ENCODE peak calls at places on chromosomes 7 and 10, in five cellular contexts. X is thoracic aorta; T is adipocyte; H is suprapubic skin; B is CD4-positive, CD25-positive, alpha-beta regulatory T cell. U is an unnamed sample. For H3K9me3, the result is how much of the 10 kb centered on the place peaks cover.

GRCh38 chr10:84837877-84838276 is 509.5 kb downstream of the CCSER2 start:
- DNase-seq in X (no peak), T (no peak), H (no peak), B (no peak), U (no peak)

GRCh38 chr10:118721005-118721876 is 33.5 kb downstream of the CACUL1 start:
- DNase-seq in X (peak), T (peak), H (no peak), B (peak), U (no peak)

GRCh38 chr10:117555017-117555416 is 12.5 kb downstream of the EMX2 start:
- DNase-seq in X (no peak), T (no peak), H (no peak), B (no peak), U (no peak)

GRCh38 chr7:127973797-127974196 is 57.4 kb downstream of the LRRC4 start:
- DNase-seq in X (no peak), T (no peak), H (no peak), B (no peak), U (no peak)

GRCh38 chr10:27865221-27865635 is 119.6 kb upstream of the MKX start:
- DNase-seq in X (no peak), T (peak), H (no peak), B (no peak), U (no peak)

GRCh38 chr10:13993169-13993568 is 337.6 kb downstream of the FRMD4A start:
- DNase-seq in X (no peak), T (peak), H (no peak), B (no peak), U (no peak)

GRCh38 chr10:95233377-95234034 is 39.5 kb downstream of the ACSM6 start:
- DNase-seq in X (no peak), T (no peak), H (no peak), B (no peak), U (no peak)

GRCh38 chr7:106056513-106057203 is 55.5 kb downstream of the SYPL1 start:
- DNase-seq in X (no peak), T (peak), H (no peak), B (peak), U (peak)

GRCh38 chr10:6202098-6202683 is 541 bp upstream of the PFKFB3 start:
- DNase-seq in X (no peak), T (no peak), H (no peak), B (no peak), U (no peak)

GRCh38 chr10:76436367-76436766 is 1004.9 kb downstream of the LRMDA start:
- DNase-seq in X (no peak), T (no peak), H (no peak), B (no peak), U (no peak)

GRCh38 chr10:80539421-80539999 is 1.8 kb downstream of the SH2D4B start:
- DNase-seq in X (no peak), T (no peak), H (no peak), B (no peak), U (no peak)

GRCh38 chr10:59332581-59332980 is 29.8 kb downstream of the FAM13C start:
- DNase-seq in X (no peak), T (no peak), H (no peak), B (no peak), U (no peak)

GRCh38 chr7:10412426-10413019 is 561.1 kb upstream of the PHF14 start:
- DNase-seq in X (no peak), T (peak), H (no peak), B (no peak), U (no peak)

GRCh38 chr10:35225204-35225603 is 98.6 kb downstream of the CREM start:
- DNase-seq in X (no peak), T (no peak), H (no peak), B (no peak), U (no peak)

GRCh38 chr7:5677538-5678294 is 103.7 kb downstream of the RNF216 start:
- DNase-seq in X (no peak), T (peak), H (peak), B (no peak), U (peak)

GRCh38 chr10:5526691-5527331 is 2.0 kb downstream of the CALML3 start:
- DNase-seq in X (no peak), T (no peak), H (peak), B (no peak), U (no peak)

GRCh38 chr7:125636320-125636962 is 706.8 kb upstream of the POT1 start:
- DNase-seq in X (no peak), T (no peak), H (no peak), B (no peak), U (no peak)

GRCh38 chr10:104080762-104081161 is 4.9 kb downstream of the COL17A1 start:
- DNase-seq in X (no peak), T (no peak), H (no peak), B (no peak), U (no peak)

GRCh38 chr10:102514487-102515311 is 10.9 kb downstream of the SUFU start:
- DNase-seq in X (no peak), T (no peak), H (no peak), B (no peak), U (no peak)

GRCh38 chr10:3652886-3653285 is 132.1 kb downstream of the KLF6 start:
- DNase-seq in X (no peak), T (no peak), H (no peak), B (no peak), U (no peak)

GRCh38 chr7:121032645-121033460 is 44.3 kb downstream of the CPED1 start:
- DNase-seq in X (no peak), T (no peak), H (no peak), B (no peak), U (no peak)

GRCh38 chr10:91298224-91298862 is 77.9 kb downstream of the PCGF5 start:
- DNase-seq in X (peak), T (peak), H (peak), B (peak), U (peak)

GRCh38 chr7:105389090-105389650 is 449 bp upstream of the SRPK2 start:
- DNase-seq in X (no peak), T (peak), H (peak), B (no peak), U (peak)

GRCh38 chr10:75497997-75498797 is 66.8 kb downstream of the LRMDA start:
- DNase-seq in X (no peak), T (no peak), H (peak), B (no peak), U (no peak)

GRCh38 chr10:14574885-14575284 is 199.8 kb downstream of the FAM107B start:
- DNase-seq in X (no peak), T (no peak), H (no peak), B (no peak), U (no peak)

GRCh38 chr7:41085244-41085643 is 617.6 kb downstream of the INHBA start:
- DNase-seq in X (no peak), T (no peak), H (no peak), B (no peak), U (no peak)

GRCh38 chr7:37380831-37381230 is 67.8 kb downstream of the ELMO1 start:
- DNase-seq in X (no peak), T (no peak), H (no peak), B (no peak), U (no peak)

GRCh38 chr7:37382546-37383088 is 66.0 kb downstream of the ELMO1 start:
- DNase-seq in X (no peak), T (no peak), H (no peak), B (no peak), U (no peak)

GRCh38 chr7:37376386-37376785 is 72.3 kb downstream of the ELMO1 start:
- DNase-seq in X (no peak), T (no peak), H (no peak), B (no peak), U (no peak)

GRCh38 chr7:37377231-37377630 is 71.4 kb downstream of the ELMO1 start:
- DNase-seq in X (no peak), T (no peak), H (no peak), B (no peak), U (no peak)

GRCh38 chr7:37379546-37379945 is 69.1 kb downstream of the ELMO1 start:
- DNase-seq in X (no peak), T (no peak), H (no peak), B (no peak), U (no peak)
- H3K9me3 ChIP-seq in X (under half), T (under half), H (under half), B (under half), U (under half)

GRCh38 chr10:42380926-42381547 is 257.3 kb downstream of the ZNF33B start:
- DNase-seq in X (no peak), T (no peak), H (no peak), B (no peak), U (no peak)
- H3K9me3 ChIP-seq in X (under half), T (under half), H (under half), B (under half), U (under half)

GRCh38 chr10:22243321-22243720 is 25.5 kb upstream of the EBLN1 start:
- DNase-seq in X (no peak), T (no peak), H (no peak), B (no peak), U (no peak)
- H3K9me3 ChIP-seq in X (under half), T (under half), H (under half), B (under half), U (under half)

DNA sequence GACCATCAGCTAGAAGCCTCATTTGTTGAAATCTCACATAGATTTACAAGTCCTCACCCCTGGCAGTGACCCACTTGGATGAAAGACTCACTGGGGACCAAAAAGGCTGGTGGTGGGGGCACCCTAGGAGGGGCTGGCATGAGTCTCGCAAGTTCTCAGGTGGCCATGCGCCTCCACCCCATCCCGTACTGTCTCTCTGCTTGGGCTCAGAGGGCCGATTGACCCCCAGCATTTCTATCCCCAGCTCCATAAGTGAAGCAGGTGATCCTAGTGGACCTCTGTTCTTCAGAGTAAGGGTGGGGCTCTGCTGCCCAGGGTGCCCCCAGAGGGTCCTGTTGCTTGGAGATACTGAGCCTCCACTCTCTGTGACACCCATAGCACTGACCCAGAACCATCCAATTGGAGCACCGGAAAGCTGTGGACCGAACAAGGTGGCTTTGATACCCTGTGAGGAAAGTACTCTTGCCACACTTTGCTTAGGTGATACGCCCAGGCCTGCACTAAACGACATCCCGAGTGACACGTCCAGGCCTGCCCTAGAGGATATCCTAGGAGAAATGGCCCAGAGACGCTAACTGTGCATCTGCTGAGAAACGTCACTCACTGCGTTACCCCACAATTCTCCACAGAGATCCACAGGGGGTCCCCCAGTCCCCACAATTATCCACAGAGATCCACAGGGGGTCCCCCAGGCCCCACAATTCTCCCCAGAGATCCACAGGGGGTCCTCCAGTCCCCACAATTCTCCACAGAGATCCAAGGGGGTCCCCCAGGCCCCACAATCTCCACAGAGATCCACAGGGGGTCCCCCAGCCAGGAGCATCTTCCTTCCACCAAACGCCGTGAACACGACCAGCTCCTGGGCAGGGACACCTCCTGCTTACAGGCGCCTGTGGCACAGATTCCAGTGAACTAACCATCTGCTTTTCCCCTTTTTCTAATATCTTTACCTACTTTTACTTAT is 262.9 kb downstream of the PTPRN2 start:
- DNase-seq in X (no peak), T (no peak), H (no peak), B (no peak), U (no peak)
- H3K9me3 ChIP-seq in X (under half), T (under half), H (under half), B (under half), U (under half)

GRCh38 chr7:64621656-64622055 is 44.3 kb upstream of the ZNF107 start:
- DNase-seq in X (no peak), T (no peak), H (no peak), B (no peak), U (no peak)
- H3K9me3 ChIP-seq in X (under half), T (under half), H (under half), B (under half), U (under half)

DNA sequence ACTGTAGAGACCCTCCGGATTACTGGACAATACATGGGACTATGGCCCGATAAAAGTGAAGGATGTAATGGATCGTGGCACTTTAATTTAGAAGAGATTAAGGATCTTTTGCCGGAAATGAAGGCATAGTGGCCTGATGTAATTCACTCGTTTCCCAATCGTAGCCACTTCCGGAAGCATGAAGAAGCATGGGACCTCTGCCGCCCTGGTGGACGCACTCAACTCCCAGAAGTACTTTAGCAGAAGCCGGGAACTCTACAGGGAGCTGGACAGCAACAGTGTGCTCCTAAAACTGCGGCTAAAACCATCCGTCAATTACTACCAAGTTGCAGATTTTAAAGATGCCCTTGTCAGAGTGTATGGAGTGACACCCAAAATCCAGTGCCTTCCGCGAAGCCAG is 59.6 kb upstream of the NUPR2 start:
- DNase-seq in X (no peak), T (no peak), H (no peak), B (no peak), U (no peak)
- H3K9me3 ChIP-seq in X (under half), T (under half), H (under half), B (under half), U (under half)

GRCh38 chr7:157885140-157885539 is 548.3 kb downstream of the DNAJB6 start:
- DNase-seq in X (no peak), T (no peak), H (no peak), B (no peak), U (no peak)

GRCh38 chr7:157877298-157877840 is 540.6 kb downstream of the DNAJB6 start:
- DNase-seq in X (no peak), T (no peak), H (no peak), B (no peak), U (no peak)

GRCh38 chr7:157876469-157877285 is 539.9 kb downstream of the DNAJB6 start:
- DNase-seq in X (no peak), T (no peak), H (no peak), B (no peak), U (no peak)

GRCh38 chr7:157884461-157885062 is 547.8 kb downstream of the DNAJB6 start:
- DNase-seq in X (no peak), T (no peak), H (no peak), B (no peak), U (no peak)

GRCh38 chr7:157881062-157881771 is 544.4 kb downstream of the DNAJB6 start:
- DNase-seq in X (no peak), T (no peak), H (no peak), B (no peak), U (no peak)
- H3K9me3 ChIP-seq in X (under half), T (under half), H (under half), B (under half), U (under half)

GRCh38 chr7:149566103-149566502 is 68.5 kb upstream of the ZNF746 start:
- DNase-seq in X (no peak), T (no peak), H (no peak), B (no peak), U (no peak)
- H3K9me3 ChIP-seq in X (under half), T (under half), H (under half), B (under half), U (under half)

DNA sequence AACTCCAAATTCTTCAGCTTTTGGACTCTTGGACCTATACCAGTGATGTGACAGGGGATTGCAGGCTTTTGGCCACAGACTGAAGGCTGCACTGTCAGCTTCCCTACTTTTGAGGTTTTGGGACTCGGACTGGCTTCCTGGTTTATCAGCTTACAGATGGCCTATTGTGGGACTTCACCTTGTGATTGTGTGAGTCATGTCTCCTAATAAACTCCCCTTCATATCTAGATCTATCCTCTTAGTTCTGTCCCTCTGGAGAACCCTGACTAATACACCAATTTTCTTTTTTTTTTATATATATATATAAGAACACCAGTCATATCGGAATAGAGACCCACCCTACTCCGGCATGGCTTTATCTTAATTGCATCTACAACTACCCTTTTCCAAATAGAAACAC is 166.8 kb downstream of the ETV1 start:
- DNase-seq in X (no peak), T (no peak), H (no peak), B (no peak), U (no peak)
- H3K9me3 ChIP-seq in X (under half), T (under half), H (under half), B (under half), U (under half)

GRCh38 chr7:57400531-57401155 is 49.3 kb upstream of the ZNF716 start:
- DNase-seq in X (no peak), T (no peak), H (no peak), B (no peak), U (no peak)
- H3K9me3 ChIP-seq in X (under half), T (under half), H (under half), B (under half), U (under half)